ENCODE peak calls at places on chromosomes 12 and 14, in nine cellular contexts. C is GM23338, Q is hepatocyte, G is HCT116, D is PC-3, I is GM23248, B is MM.1S, M is OCI-LY7, N is PC-9. Z is an unnamed sample. For H3K9me2, the result is how much of the 10 kb centered on the place peaks cover.

GRCh38 chr12:12979731-12980259 is 20.3 kb downstream of the HEBP1 start:
- DNase-seq in C (peak), Q (peak), G (no peak), D (peak), I (peak), B (no peak), M (no peak), N (peak), Z (no peak)

GRCh38 chr12:1115471-1116242 is 124.6 kb downstream of the ERC1 start:
- DNase-seq in C (no peak), Q (no peak), G (peak), D (peak), I (peak), B (no peak), M (no peak), N (peak), Z (no peak)

GRCh38 chr14:51849095-51849494 is 11.3 kb upstream of the GNG2 start:
- DNase-seq in C (no peak), Q (no peak), G (no peak), D (peak), I (peak), B (no peak), M (no peak), N (no peak), Z (no peak)

GRCh38 chr14:75886661-75887348 is 95.0 kb downstream of the TGFB3 start:
- DNase-seq in C (no peak), Q (no peak), G (no peak), D (no peak), I (peak), B (no peak), M (no peak), N (peak), Z (no peak)

GRCh38 chr14:33967138-33967537 is 16.3 kb upstream of the EGLN3 start:
- DNase-seq in C (no peak), Q (no peak), G (no peak), D (no peak), I (no peak), B (no peak), M (no peak), N (no peak), Z (no peak)

GRCh38 chr12:124855275-124855957 is 8.2 kb downstream of the SCARB1 start:
- DNase-seq in C (no peak), Q (no peak), G (no peak), D (no peak), I (no peak), B (no peak), M (no peak), N (no peak), Z (no peak)

GRCh38 chr14:104931771-104932675 is 7.3 kb downstream of the PLD4 start:
- DNase-seq in C (peak), Q (no peak), G (no peak), D (no peak), I (no peak), B (no peak), M (no peak), N (no peak), Z (no peak)

GRCh38 chr12:45732936-45733335 is 3.4 kb downstream of the ARID2 start:
- DNase-seq in C (no peak), Q (no peak), G (no peak), D (no peak), I (peak), B (no peak), M (no peak), N (no peak), Z (no peak)

GRCh38 chr12:53060721-53061276 is 10.9 kb downstream of the TNS2 start:
- DNase-seq in C (no peak), Q (peak), G (no peak), D (no peak), I (no peak), B (no peak), M (no peak), N (no peak), Z (no peak)

GRCh38 chr12:12190087-12190809 is 76.6 kb downstream of the LRP6 start:
- DNase-seq in C (no peak), Q (no peak), G (no peak), D (no peak), I (no peak), B (no peak), M (no peak), N (no peak), Z (no peak)

GRCh38 chr12:23458640-23459039 is 490.8 kb downstream of the SOX5 start:
- DNase-seq in C (no peak), Q (no peak), G (no peak), D (no peak), I (no peak), B (no peak), M (no peak), N (no peak), Z (no peak)

GRCh38 chr12:46473634-46474201 is 101.1 kb upstream of the SLC38A2 start:
- DNase-seq in C (no peak), Q (peak), G (peak), D (peak), I (peak), B (no peak), M (no peak), N (peak), Z (peak)

GRCh38 chr12:30044206-30044605 is 260.5 kb upstream of the TMTC1 start:
- DNase-seq in C (no peak), Q (no peak), G (no peak), D (no peak), I (no peak), B (no peak), M (no peak), N (no peak), Z (no peak)

GRCh38 chr14:82238649-82239048 is 705.0 kb upstream of the SEL1L start:
- DNase-seq in C (no peak), Q (no peak), G (no peak), D (no peak), I (no peak), B (no peak), M (no peak), N (no peak), Z (no peak)

GRCh38 chr12:17802657-17803641 is 287.0 kb downstream of the RERGL start:
- DNase-seq in C (peak), Q (no peak), G (no peak), D (peak), I (no peak), B (no peak), M (no peak), N (no peak), Z (no peak)

GRCh38 chr12:75337905-75338304 is 3.4 kb downstream of the GLIPR1L1 start:
- DNase-seq in C (no peak), Q (no peak), G (no peak), D (no peak), I (no peak), B (peak), M (no peak), N (no peak), Z (no peak)

GRCh38 chr12:65306603-65307501 is 28.4 kb downstream of the MSRB3 start:
- DNase-seq in C (peak), Q (peak), G (peak), D (peak), I (peak), B (peak), M (peak), N (no peak), Z (peak)
- H3K9me2 ChIP-seq in C (under half), Q (under half), G (under half), D (under half), I (under half), B (under half), M (under half), N (under half), Z (under half)

GRCh38 chr12:62785941-62786559 is 148.9 kb downstream of the PPM1H start:
- DNase-seq in C (no peak), Q (peak), G (peak), D (peak), I (peak), B (no peak), M (no peak), N (peak), Z (no peak)

GRCh38 chr12:62783881-62784280 is 151.1 kb downstream of the PPM1H start:
- DNase-seq in C (peak), Q (no peak), G (no peak), D (no peak), I (peak), B (no peak), M (no peak), N (no peak), Z (no peak)

GRCh38 chr12:62787023-62787422 is 147.9 kb downstream of the PPM1H start:
- DNase-seq in C (no peak), Q (no peak), G (no peak), D (no peak), I (no peak), B (no peak), M (no peak), N (no peak), Z (no peak)

GRCh38 chr12:62787606-62788005 is 147.3 kb downstream of the PPM1H start:
- DNase-seq in C (no peak), Q (no peak), G (no peak), D (no peak), I (no peak), B (no peak), M (no peak), N (peak), Z (no peak)

DNA sequence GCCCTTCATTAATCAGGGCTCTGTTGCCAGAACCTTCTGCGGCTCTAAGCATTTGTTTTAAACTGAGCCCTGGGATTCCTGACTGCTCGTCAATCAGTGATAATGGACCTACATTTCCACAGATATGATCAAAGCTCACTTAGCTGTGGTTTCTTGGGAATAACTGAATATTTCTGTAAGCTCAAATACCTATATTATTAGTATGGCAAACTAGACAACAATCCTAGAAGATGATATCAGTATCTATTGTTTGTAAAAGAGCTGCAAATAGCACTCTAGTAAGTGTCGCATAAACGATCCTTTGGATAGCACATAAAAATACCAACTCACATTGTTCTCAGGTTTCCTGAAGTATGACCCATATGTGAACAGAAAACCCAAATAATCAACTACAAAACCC is 150.4 kb downstream of the PPM1H start:
- DNase-seq in C (no peak), Q (no peak), G (no peak), D (peak), I (no peak), B (no peak), M (no peak), N (no peak), Z (no peak)
- H3K4me2 ChIP-seq in C (no peak), Q (no peak), G (no peak), D (peak), I (no peak), B (no peak), M (no peak), N (peak), Z (no peak)

GRCh38 chr12:96623818-96624217 is 134.4 kb downstream of the CFAP54 start:
- DNase-seq in C (no peak), Q (no peak), G (no peak), D (no peak), I (no peak), B (no peak), M (no peak), N (no peak), Z (no peak)
- H3K9me2 ChIP-seq in C (under half), Q (under half), G (under half), D (under half), I (under half), B (under half), M (under half), N (under half), Z (under half)

GRCh38 chr12:94193168-94193567 is 44.8 kb downstream of the PLXNC1 start:
- DNase-seq in C (no peak), Q (no peak), G (no peak), D (no peak), I (no peak), B (peak), M (peak), N (no peak), Z (no peak)
- H3K4me2 ChIP-seq in C (no peak), Q (no peak), G (no peak), D (no peak), I (no peak), B (peak), M (peak), N (no peak), Z (no peak)

GRCh38 chr12:78645956-78646355 is 218.6 kb upstream of the SYT1 start:
- DNase-seq in C (no peak), Q (no peak), G (no peak), D (no peak), I (no peak), B (no peak), M (no peak), N (no peak), Z (no peak)

GRCh38 chr12:78651755-78652154 is 212.8 kb upstream of the SYT1 start:
- DNase-seq in C (peak), Q (peak), G (no peak), D (no peak), I (no peak), B (no peak), M (no peak), N (no peak), Z (peak)
- H3K9me2 ChIP-seq in C (under half), Q (under half), G (under half), D (under half), I (under half), B (under half), M (under half), N (under half), Z (under half)

Z was measured in SK-N-SH.